ENCODE peak calls at places on chromosomes 4 and X, in five cellular contexts. J is kidney, C is sigmoid colon, M is RWPE2, N is IMR-90. U is an unnamed sample.
A peak's percentile ranks its signal among the peaks of the same experiment; 100 is the strongest.

GRCh38 chrX:106698693-106699092 is 27.8 kb upstream of the RNF128 start:
- DNase-seq in J (no peak), C (no peak), M (no peak), N (peak; percentile 67), U (no peak)

GRCh38 chr4:137310156-137310555 is 222.1 kb downstream of the PCDH18 start:
- DNase-seq in J (no peak), C (no peak), M (no peak), N (peak; percentile 4), U (no peak)

GRCh38 chr4:99323761-99324160 is 2.6 kb upstream of the ADH1B start:
- DNase-seq in J (no peak), C (peak; percentile 81), M (no peak), N (peak; percentile 46), U (no peak)

GRCh38 chrX:74537011-74537390 is 77.4 kb downstream of the RLIM start:
- DNase-seq in J (no peak), C (no peak), M (no peak), N (peak; percentile 33), U (no peak)

GRCh38 chr4:170623899-170624298 is 534.1 kb upstream of the AADAT start:
- DNase-seq in J (no peak), C (no peak), M (no peak), N (no peak), U (no peak)

GRCh38 chr4:151864068-151864467 is 103.3 kb upstream of the GATB start:
- DNase-seq in J (no peak), C (no peak), M (no peak), N (no peak), U (no peak)

GRCh38 chrX:7083468-7084396 is 63.8 kb upstream of the STS start:
- DNase-seq in J (no peak), C (no peak), M (peak; percentile 63), N (peak; percentile 98), U (no peak)

GRCh38 chrX:11890843-11891514 is 132.9 kb downstream of the MSL3 start:
- DNase-seq in J (no peak), C (peak; percentile 79), M (no peak), N (no peak), U (no peak)

GRCh38 chr4:1465173-1466033 is 59.2 kb upstream of the NKX1-1 start:
- DNase-seq in J (peak; percentile 68), C (no peak), M (peak; percentile 62), N (no peak), U (peak; percentile 90)

GRCh38 chr4:24372341-24372740 is 212.0 kb downstream of the DHX15 start:
- DNase-seq in J (no peak), C (no peak), M (no peak), N (no peak), U (no peak)

GRCh38 chrX:17779434-17779833 is 42.1 kb downstream of the SCML1 start:
- DNase-seq in J (no peak), C (no peak), M (no peak), N (no peak), U (no peak)

GRCh38 chr4:140103676-140104075 is 50.3 kb downstream of the MAML3 start:
- DNase-seq in J (no peak), C (no peak), M (no peak), N (peak; percentile 62), U (no peak)

GRCh38 chr4:136992032-136992431 is 540.3 kb downstream of the PCDH18 start:
- DNase-seq in J (no peak), C (no peak), M (no peak), N (no peak), U (no peak)

GRCh38 chr4:101200561-101200960 is 146.8 kb downstream of the PPP3CA start:
- DNase-seq in J (no peak), C (no peak), M (no peak), N (peak; percentile 98), U (no peak)

DNA sequence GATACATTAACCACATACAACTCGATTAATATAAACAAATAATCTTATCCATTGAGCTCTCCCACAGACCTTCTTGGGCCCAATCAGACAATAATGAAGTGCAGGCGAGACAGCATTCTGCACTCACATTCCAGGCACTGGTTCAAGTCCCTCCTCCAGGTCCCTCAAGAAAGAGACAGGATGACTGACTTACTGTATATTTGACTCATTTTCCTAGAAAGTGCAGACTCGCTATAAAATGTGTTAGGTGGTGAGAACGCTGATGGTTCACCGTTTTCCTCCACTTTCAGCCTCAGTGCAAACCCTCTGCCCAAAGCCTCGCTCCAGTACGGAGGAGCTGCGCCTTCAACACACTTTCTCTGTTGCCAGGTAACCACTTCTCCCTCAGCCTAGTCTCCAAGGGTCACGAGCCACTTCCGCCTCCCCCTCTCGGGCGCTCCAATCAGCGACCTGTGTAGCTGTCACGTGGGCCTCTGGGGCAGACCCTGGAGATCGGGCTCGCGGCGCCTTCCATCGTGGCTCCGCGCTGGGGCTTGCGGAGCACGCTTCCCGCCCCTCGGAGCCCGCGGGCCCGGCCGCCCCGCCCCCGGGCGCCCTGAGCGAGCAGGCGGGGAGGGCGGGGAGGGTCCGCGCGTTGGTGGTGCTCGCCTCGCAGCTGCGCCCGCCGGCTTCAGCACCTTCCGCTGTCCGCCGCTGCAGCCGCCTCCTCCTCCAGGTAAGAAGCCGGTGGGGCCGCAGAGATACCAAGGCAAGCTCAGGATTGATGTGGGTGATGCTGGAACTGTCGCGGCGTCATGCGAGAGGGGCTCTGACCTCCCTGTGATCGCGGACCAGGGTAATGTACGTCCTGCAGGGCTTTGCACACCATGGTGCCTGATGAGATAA is at the start of gene WDR17:
- DNase-seq in J (peak; percentile 95), C (peak; percentile 96), M (peak; percentile 77), N (peak; percentile 48), U (peak; percentile 88)
- TF ChIP-seq CTCF in J (no peak), C (no peak), M (no peak), N (no peak), U (no peak)

GRCh38 chr4:94207469-94208224 is at the start of gene SMARCAD1:
- DNase-seq in J (peak; percentile 95), C (peak; percentile 94), M (peak; percentile 82), N (peak; percentile 97), U (peak; percentile 93)
- TF ChIP-seq CTCF in J (no peak), C (no peak), M (no peak), N (no peak), U (peak; percentile 17)

DNA sequence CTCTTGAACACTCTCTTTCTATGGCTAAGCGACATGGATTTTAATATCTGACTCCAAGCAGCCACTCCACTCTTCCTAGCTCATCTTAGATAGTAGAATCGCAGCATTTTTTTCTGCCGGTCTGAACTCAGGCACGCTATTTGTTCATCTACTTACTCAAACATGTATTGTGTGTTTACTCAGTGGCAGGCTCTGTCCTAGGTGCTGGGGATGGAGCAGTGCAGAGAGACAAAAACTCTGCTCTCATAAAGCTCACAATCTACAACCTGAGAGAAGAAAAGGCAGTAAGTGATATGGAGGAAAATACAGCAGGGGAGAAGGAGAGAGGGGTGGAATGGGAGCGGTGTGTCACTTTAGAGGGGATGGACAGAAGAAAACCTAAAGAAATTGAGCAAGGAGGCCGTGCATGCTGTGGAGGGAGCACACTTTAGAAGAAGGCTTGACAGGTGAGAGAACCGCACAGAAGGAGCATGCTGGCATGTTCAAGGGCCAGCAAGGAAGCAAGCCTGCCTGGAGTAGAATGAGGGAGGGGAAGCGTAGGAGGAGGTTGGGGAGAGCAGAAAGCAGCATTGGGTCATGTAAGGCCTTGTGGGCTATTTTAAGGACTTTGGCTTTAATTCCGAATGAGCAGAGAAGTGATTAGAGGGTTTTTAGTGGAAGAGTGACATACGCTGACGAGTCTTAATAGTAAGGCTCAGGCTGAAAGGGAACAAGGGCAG is 132.0 kb downstream of the ANK2 start:
- DNase-seq in J (no peak), C (no peak), M (no peak), N (no peak), U (no peak)
- TF ChIP-seq CTCF in J (no peak), C (no peak), M (no peak), N (no peak), U (no peak)

GRCh38 chrX:46545111-46546005 is at the start of gene ZNF674:
- DNase-seq in J (peak; percentile 96), C (peak; percentile 96), M (peak; percentile 86), N (peak; percentile 93), U (peak; percentile 96)
- TF ChIP-seq CTCF in J (no peak), C (peak; percentile 25), M (peak; percentile 36), N (peak; percentile 27), U (peak; percentile 57)

GRCh38 chr4:187172340-187172761 is 448.7 kb upstream of the FAT1 start:
- DNase-seq in J (no peak), C (no peak), M (no peak), N (no peak), U (no peak)

GRCh38 chr4:187174749-187175148 is 451.1 kb upstream of the FAT1 start:
- DNase-seq in J (no peak), C (no peak), M (no peak), N (no peak), U (no peak)

GRCh38 chr4:187178084-187178483 is 454.4 kb upstream of the FAT1 start:
- DNase-seq in J (no peak), C (no peak), M (no peak), N (no peak), U (no peak)

GRCh38 chr4:187176261-187176910 is 452.7 kb upstream of the FAT1 start:
- DNase-seq in J (no peak), C (no peak), M (no peak), N (peak; percentile 38), U (no peak)

GRCh38 chr4:187175197-187175596 is 451.5 kb upstream of the FAT1 start:
- DNase-seq in J (no peak), C (no peak), M (no peak), N (peak; percentile 4), U (no peak)
- TF ChIP-seq CTCF in J (no peak), C (no peak), M (no peak), N (peak; percentile 1), U (peak; percentile 54)

DNA sequence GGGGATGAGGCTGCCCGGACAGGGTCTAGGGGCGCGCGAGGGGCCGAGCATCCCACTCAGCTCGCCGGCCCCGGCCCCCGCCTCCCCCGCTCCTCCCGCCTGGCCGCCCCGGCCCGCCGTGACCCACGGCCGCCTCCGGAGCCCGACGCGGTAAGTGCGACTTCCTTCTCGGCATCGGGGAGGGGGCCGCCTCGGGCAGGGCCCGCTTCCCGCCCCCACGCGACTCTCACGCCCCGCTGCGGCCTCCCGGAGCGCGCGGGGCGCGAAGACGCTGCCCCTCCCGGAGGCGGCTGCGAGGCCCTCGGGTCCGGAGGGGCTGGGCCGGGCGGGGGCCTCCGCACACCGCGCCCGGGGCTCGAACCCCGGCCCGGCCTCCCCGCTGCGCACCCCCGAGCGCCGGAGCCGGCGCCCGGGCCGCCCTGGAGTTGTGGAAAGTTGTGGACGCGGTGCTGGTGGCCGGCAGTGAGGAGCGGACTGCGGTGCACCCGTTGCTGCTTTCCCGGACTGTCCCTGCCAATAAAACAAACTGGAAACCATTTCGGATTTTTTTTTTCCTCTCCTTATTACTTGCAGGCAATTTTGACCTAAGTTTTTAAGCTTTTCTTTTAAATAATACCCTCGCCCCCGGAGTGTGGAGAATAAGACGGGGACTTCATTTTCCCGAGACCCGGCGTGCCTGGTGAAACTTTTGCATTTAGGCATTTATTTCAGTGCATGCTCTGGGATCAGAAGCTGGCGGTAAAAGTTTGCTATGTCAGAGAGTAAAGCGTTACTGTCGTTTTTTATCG is 12.9 kb upstream of the TMEM156 start:
- DNase-seq in J (no peak), C (peak; percentile 72), M (no peak), N (no peak), U (no peak)
- TF ChIP-seq CTCF in J (no peak), C (no peak), M (no peak), N (no peak), U (no peak)